ENCODE peak calls at places on chromosomes 5 and 9, in seven cellular contexts. A, E, R, S, W, P and C are unnamed samples.

GRCh38 chr5:74127377-74128338 is 501.7 kb downstream of the ARHGEF28 start:
- DNase-seq in A (peak), R (no peak), P (no peak), W (no peak), S (no peak), E (peak), C (no peak)

GRCh38 chr5:166493627-166494026 is 1797.8 kb upstream of the WWC1 start:
- DNase-seq in E (no peak), S (no peak), R (no peak), A (no peak), W (no peak), P (no peak), C (no peak)

GRCh38 chr5:78537821-78538220 is 110.8 kb downstream of the LHFPL2 start:
- DNase-seq in E (peak), P (peak), A (peak), R (no peak), W (no peak), S (peak), C (peak)

GRCh38 chr9:93653762-93654161 is 77.4 kb downstream of the PHF2 start:
- DNase-seq in E (no peak), W (no peak), R (no peak), S (no peak), P (no peak), A (no peak), C (no peak)

GRCh38 chr5:81252904-81253303 is 19.8 kb downstream of the CKMT2 start:
- DNase-seq in P (no peak), W (no peak), S (no peak), A (no peak), R (no peak), E (no peak), C (no peak)

GRCh38 chr9:6008169-6008979 is 7.0 kb downstream of the RANBP6 start:
- DNase-seq in A (peak), P (peak), W (peak), R (peak), E (peak), S (peak), C (peak)

GRCh38 chr9:79237861-79238260 is 333.9 kb upstream of the TLE4 start:
- DNase-seq in P (peak), A (peak), E (no peak), R (no peak), W (no peak), S (no peak), C (no peak)

GRCh38 chr5:137300411-137301240 is 198.5 kb downstream of the SPOCK1 start:
- DNase-seq in E (no peak), P (no peak), W (no peak), S (no peak), A (peak), R (no peak), C (no peak)

GRCh38 chr5:69000216-69000615 is 93.6 kb upstream of the SLC30A5 start:
- DNase-seq in W (no peak), E (no peak), A (no peak), R (no peak), S (no peak), P (no peak), C (no peak)

GRCh38 chr5:10111575-10111974 is 138.1 kb downstream of the ATPSCKMT start:
- DNase-seq in W (no peak), P (peak), E (peak), R (no peak), S (peak), A (peak), C (no peak)

GRCh38 chr5:158979290-158979689 is 120.4 kb downstream of the EBF1 start:
- DNase-seq in E (no peak), W (no peak), R (no peak), S (no peak), P (no peak), A (no peak), C (no peak)